ENCODE peak calls at places on chromosomes 2 and 18, in four cellular contexts. Z, K, W and G are unnamed samples.

GRCh38 chr2:147394179-147394790 is 450.5 kb upstream of the ACVR2A start:
- DNase-seq in Z (no peak), K (no peak), W (no peak), G (no peak)

GRCh38 chr2:36597532-36598377 is at the start of gene FEZ2:
- DNase-seq in Z (peak; percentile 72), K (peak; percentile 97), W (peak; percentile 79), G (no peak)

GRCh38 chr2:219496781-219497494 is 1.8 kb upstream of the GMPPA start:
- DNase-seq in Z (no peak), K (peak; percentile 65), W (peak; percentile 13), G (no peak)

GRCh38 chr18:11309172-11309571 is 159.8 kb upstream of the PIEZO2 start:
- DNase-seq in Z (no peak), K (peak; percentile 32), W (no peak), G (peak; percentile 7)

GRCh38 chr2:47037678-47038077 is 117.4 kb downstream of the STPG4 start:
- DNase-seq in Z (no peak), K (no peak), W (no peak), G (no peak)

GRCh38 chr18:12839057-12839525 is 44.9 kb downstream of the PTPN2 start:
- DNase-seq in Z (peak; percentile 81), K (no peak), W (no peak), G (no peak)

GRCh38 chr2:120759543-120760331 is 24.1 kb downstream of the GLI2 start:
- DNase-seq in Z (no peak), K (peak; percentile 51), W (no peak), G (no peak)

GRCh38 chr2:53098323-53099073 is 669.1 kb upstream of the CHAC2 start:
- DNase-seq in Z (no peak), K (no peak), W (no peak), G (no peak)

GRCh38 chr2:20327370-20327769 is 23.3 kb downstream of the PUM2 start:
- DNase-seq in Z (peak; percentile 90), K (no peak), W (no peak), G (no peak)

GRCh38 chr2:135246856-135247255 is 194.8 kb downstream of the RAB3GAP1 start:
- DNase-seq in Z (no peak), K (no peak), W (no peak), G (peak; percentile 4)

GRCh38 chr2:16034151-16034974 is 94.0 kb downstream of the MYCN start:
- DNase-seq in Z (no peak), K (peak; percentile 83), W (no peak), G (no peak)

GRCh38 chr2:120820263-120820884 is 84.7 kb downstream of the GLI2 start:
- DNase-seq in Z (no peak), K (no peak), W (peak; percentile 78), G (no peak)

GRCh38 chr2:166419616-166419934 is 43.8 kb upstream of the SCN9A start:
- DNase-seq in Z (no peak), K (peak; percentile 56), W (peak; percentile 72), G (peak; percentile 3)

GRCh38 chr18:10131783-10132381 is 218.1 kb downstream of the VAPA start:
- DNase-seq in Z (no peak), K (peak; percentile 61), W (peak; percentile 32), G (no peak)

GRCh38 chr2:1825046-1825445 is 80.7 kb upstream of the PXDN start:
- DNase-seq in Z (no peak), K (no peak), W (no peak), G (no peak)

GRCh38 chr2:45458909-45459563 is 152.0 kb downstream of the SRBD1 start:
- DNase-seq in Z (peak; percentile 95), K (peak; percentile 50), W (peak; percentile 54), G (peak; percentile 59)

GRCh38 chr18:21085579-21086161 is 25.9 kb downstream of the ROCK1 start:
- DNase-seq in Z (no peak), K (no peak), W (no peak), G (no peak)

GRCh38 chr18:48073231-48073930 is 142.9 kb upstream of the SMAD2 start:
- DNase-seq in Z (no peak), K (no peak), W (no peak), G (no peak)

GRCh38 chr2:81937944-81938343 is 1633.4 kb upstream of the LRRTM1 start:
- DNase-seq in Z (no peak), K (no peak), W (no peak), G (no peak)

GRCh38 chr2:159557437-159558034 is 58.8 kb downstream of the BAZ2B start:
- DNase-seq in Z (no peak), K (peak; percentile 70), W (peak; percentile 5), G (no peak)

GRCh38 chr2:180334514-180334913 is 327.4 kb upstream of the CWC22 start:
- DNase-seq in Z (no peak), K (no peak), W (no peak), G (no peak)

GRCh38 chr2:241460631-241461030 is 47.8 kb downstream of the STK25 start:
- DNase-seq in Z (no peak), K (no peak), W (no peak), G (no peak)

GRCh38 chr2:119308793-119309330 is 57.8 kb downstream of the C2orf76 start:
- DNase-seq in Z (no peak), K (no peak), W (no peak), G (no peak)

GRCh38 chr18:35267161-35267651 is 22.8 kb downstream of the ZSCAN30 start:
- DNase-seq in Z (no peak), K (peak; percentile 89), W (peak; percentile 63), G (no peak)

GRCh38 chr2:153477641-153478288 is 797 bp downstream of the RPRM start:
- DNase-seq in Z (no peak), K (peak; percentile 62), W (no peak), G (no peak)

GRCh38 chr2:39893616-39894015 is 114.6 kb upstream of the THUMPD2 start:
- DNase-seq in Z (no peak), K (no peak), W (no peak), G (no peak)

GRCh38 chr2:239930871-239931771 is 94.0 kb downstream of the NDUFA10 start:
- DNase-seq in Z (no peak), K (no peak), W (no peak), G (no peak)

GRCh38 chr2:182883451-182883850 is 17.0 kb upstream of the FRZB start:
- DNase-seq in Z (no peak), K (no peak), W (no peak), G (no peak)

GRCh38 chr2:240904216-240905175 is 1.6 kb upstream of the CROCC2 start:
- DNase-seq in Z (no peak), K (no peak), W (no peak), G (no peak)

GRCh38 chr18:50853863-50854271 is 25.1 kb upstream of the ME2 start:
- DNase-seq in Z (peak; percentile 94), K (no peak), W (peak; percentile 46), G (no peak)

GRCh38 chr2:218000137-218000536 is 2.7 kb downstream of the TNS1 start:
- DNase-seq in Z (no peak), K (no peak), W (peak; percentile 46), G (no peak)

GRCh38 chr2:25131567-25132295 is 36.6 kb downstream of the POMC start:
- DNase-seq in Z (no peak), K (peak; percentile 60), W (no peak), G (no peak)

DNA sequence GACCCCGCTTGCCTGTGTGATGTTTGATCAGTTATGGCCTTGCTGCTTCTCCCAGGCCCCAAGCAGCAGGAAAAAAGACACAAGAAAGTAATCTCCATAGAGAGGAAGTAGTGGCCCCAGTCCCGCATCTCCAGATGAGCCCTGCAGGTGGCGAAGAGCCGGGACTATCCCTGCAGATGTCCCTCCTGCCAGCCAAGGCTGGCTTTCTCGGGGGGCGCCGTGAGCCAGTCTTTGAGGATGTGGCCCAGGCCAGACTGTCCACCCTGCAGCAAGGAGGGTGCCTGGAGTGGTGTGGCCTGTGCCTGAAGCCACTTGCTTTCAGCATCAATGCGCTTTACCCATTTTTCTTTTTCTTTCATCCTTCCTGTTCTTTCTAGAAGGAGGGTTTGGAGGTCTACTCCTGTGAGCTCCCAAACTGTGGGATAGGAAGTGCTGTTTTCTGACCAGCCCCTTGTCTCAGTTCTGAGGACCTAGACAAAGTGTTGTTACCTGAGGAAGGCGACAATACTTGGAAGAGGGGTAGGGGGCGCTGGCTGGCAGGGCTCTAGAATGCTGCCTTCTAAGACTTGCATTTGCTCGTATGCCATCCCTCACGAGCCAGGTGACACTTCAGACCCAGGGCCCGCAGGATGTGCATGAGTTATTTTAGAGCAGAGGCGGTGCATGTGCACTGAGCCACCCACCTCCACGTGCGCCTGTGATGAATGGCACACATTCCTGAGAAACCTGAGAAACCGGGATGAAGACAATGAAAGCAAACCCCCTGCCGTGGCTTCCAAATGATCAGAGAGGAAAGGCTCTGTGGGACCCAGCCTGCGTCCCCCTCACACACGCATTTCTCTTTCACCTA is 255.8 kb downstream of the FBXO15 start:
- DNase-seq in Z (no peak), K (peak; percentile 89), W (no peak), G (no peak)
- TF ChIP-seq CTCF in Z (peak; percentile 23), K (peak; percentile 63), W (peak; percentile 18), G (peak; percentile 0)

GRCh38 chr2:225010804-225011203 is 31.5 kb downstream of the DOCK10 start:
- DNase-seq in Z (peak; percentile 59), K (no peak), W (peak; percentile 81), G (no peak)
- H3K4me3 ChIP-seq in Z (peak overlapping the region; percentile 0), K (no peak overlapping the region), W (no peak overlapping the region), G (no peak overlapping the region)

GRCh38 chr2:7030810-7031209 is 113.6 kb downstream of the RNF144A start:
- DNase-seq in Z (no peak), K (no peak), W (no peak), G (no peak)

GRCh38 chr2:7027436-7027835 is 110.2 kb downstream of the RNF144A start:
- DNase-seq in Z (no peak), K (no peak), W (no peak), G (no peak)

GRCh38 chr2:7027961-7028655 is 110.9 kb downstream of the RNF144A start:
- DNase-seq in Z (no peak), K (no peak), W (no peak), G (no peak)

GRCh38 chr2:7028846-7029245 is 111.6 kb downstream of the RNF144A start:
- DNase-seq in Z (no peak), K (no peak), W (no peak), G (no peak)

DNA sequence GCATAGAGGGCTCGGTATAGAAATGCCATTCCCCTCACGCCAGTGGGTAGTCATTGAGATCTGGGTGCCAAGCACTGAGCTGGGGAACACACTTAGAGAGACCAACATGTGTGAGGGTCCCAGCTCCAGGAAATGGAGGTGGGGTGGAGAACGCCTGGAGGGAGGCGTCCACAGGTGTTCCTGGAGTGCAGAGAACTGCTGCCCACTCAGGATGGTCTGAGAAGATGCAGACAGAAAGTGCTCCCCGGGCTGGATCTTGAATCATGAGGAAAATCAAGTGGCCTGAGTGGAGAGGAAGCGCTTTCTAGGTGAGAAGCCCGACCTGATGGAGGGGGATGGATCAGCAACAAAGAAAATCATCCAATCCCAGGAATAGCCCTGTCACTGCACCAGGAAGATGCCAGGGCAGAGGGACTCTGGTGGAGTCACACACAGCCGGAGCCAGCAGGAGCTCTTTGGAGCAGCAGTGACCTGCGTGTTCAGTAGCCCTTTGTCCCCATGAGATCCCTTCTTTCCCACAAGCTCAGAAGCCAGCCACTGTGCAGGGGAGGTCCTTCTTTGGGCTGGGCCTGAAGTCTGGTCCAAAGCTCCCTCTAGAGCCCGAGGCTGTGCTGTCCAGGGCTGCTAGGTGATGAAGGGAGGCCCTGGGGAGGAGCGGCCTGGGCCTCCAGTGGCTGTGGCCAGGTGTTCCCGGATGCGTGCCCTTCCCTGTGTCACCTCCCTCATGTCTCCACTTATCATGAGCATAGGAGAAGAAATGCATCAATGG is 112.3 kb downstream of the RNF144A start:
- DNase-seq in Z (no peak), K (no peak), W (no peak), G (no peak)
- TF ChIP-seq CTCF in Z (no peak), K (peak; percentile 23), W (no peak), G (peak; percentile 22)

DNA sequence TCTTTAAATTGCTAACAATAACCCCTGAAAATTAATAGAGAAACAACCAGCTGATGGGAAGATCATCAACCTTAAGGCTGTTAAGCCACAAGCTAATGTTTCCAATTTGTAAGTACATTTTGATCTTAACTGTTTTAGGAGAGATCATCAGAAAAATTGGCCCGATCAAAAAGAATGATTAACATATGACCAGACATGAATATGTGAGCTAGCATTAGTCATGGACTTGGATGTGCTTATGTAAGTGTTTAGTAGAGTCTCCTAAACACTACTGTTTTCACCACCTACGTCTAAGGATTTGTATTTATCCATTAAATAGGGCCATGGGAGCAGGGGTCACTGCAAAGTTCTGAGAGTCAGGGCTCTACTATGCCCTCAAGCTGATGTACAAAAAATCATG is 4.3 kb downstream of the LMAN1 start:
- DNase-seq in Z (no peak), K (no peak), W (no peak), G (no peak)
- H3K4me3 ChIP-seq in Z (no peak overlapping the region), K (no peak overlapping the region), W (no peak overlapping the region), G (no peak overlapping the region)